ENCODE peak calls at places on chromosome 18, in ten cellular contexts. One of them, this sample, is unnamed.
A peak's percentile ranks its signal among the peaks of the same experiment; 100 is the strongest.

GRCh38 chr18:34108206-34108605 is 116.5 kb downstream of the NOL4 start:
- DNase-seq in GM23338: no peak
- DNase-seq in right lobe of liver: no peak
- DNase-seq in GM23248: no peak
- DNase-seq in testis: no peak
- DNase-seq in CD8-positive, alpha-beta T cell: no peak
- DNase-seq in ovary: no peak
- DNase-seq in spleen: no peak
- DNase-seq in transverse colon: no peak
- DNase-seq in Panc1: no peak
- DNase-seq in this sample: no peak

GRCh38 chr18:78676622-78677482 is 302.8 kb upstream of the SALL3 start:
- DNase-seq in GM23338: no peak
- DNase-seq in right lobe of liver: no peak
- DNase-seq in GM23248: no peak
- DNase-seq in testis: no peak
- DNase-seq in CD8-positive, alpha-beta T cell: no peak
- DNase-seq in ovary: no peak
- DNase-seq in spleen: peak; percentile 59
- DNase-seq in transverse colon: no peak
- DNase-seq in Panc1: no peak
- DNase-seq in this sample: no peak

GRCh38 chr18:75926811-75927210 is 499.3 kb upstream of the SMIM21 start:
- DNase-seq in GM23338: no peak
- DNase-seq in right lobe of liver: no peak
- DNase-seq in GM23248: no peak
- DNase-seq in testis: no peak
- DNase-seq in CD8-positive, alpha-beta T cell: no peak
- DNase-seq in ovary: no peak
- DNase-seq in spleen: no peak
- DNase-seq in transverse colon: no peak
- DNase-seq in Panc1: no peak
- DNase-seq in this sample: no peak

GRCh38 chr18:76923485-76924085 is 101.2 kb downstream of the ZNF236 start:
- DNase-seq in GM23338: peak; percentile 79
- DNase-seq in right lobe of liver: no peak
- DNase-seq in GM23248: peak; percentile 7
- DNase-seq in testis: peak; percentile 54
- DNase-seq in CD8-positive, alpha-beta T cell: no peak
- DNase-seq in ovary: no peak
- DNase-seq in spleen: no peak
- DNase-seq in transverse colon: peak; percentile 20
- DNase-seq in Panc1: peak; percentile 15
- DNase-seq in this sample: peak; percentile 43

GRCh38 chr18:6874316-6874715 is 144.8 kb downstream of the ARHGAP28 start:
- DNase-seq in GM23338: no peak
- DNase-seq in right lobe of liver: no peak
- DNase-seq in GM23248: peak; percentile 7
- DNase-seq in testis: no peak
- DNase-seq in CD8-positive, alpha-beta T cell: no peak
- DNase-seq in ovary: no peak
- DNase-seq in spleen: no peak
- DNase-seq in transverse colon: no peak
- DNase-seq in Panc1: no peak
- DNase-seq in this sample: no peak

GRCh38 chr18:78871631-78872030 is 108.0 kb upstream of the SALL3 start:
- DNase-seq in GM23338: no peak
- DNase-seq in right lobe of liver: no peak
- DNase-seq in GM23248: no peak
- DNase-seq in testis: no peak
- DNase-seq in CD8-positive, alpha-beta T cell: no peak
- DNase-seq in ovary: no peak
- DNase-seq in spleen: no peak
- DNase-seq in transverse colon: no peak
- DNase-seq in Panc1: no peak
- DNase-seq in this sample: no peak

GRCh38 chr18:37662099-37662498 is 96.5 kb upstream of the CELF4 start:
- DNase-seq in GM23338: no peak
- DNase-seq in right lobe of liver: no peak
- DNase-seq in GM23248: no peak
- DNase-seq in testis: no peak
- DNase-seq in CD8-positive, alpha-beta T cell: no peak
- DNase-seq in ovary: no peak
- DNase-seq in spleen: no peak
- DNase-seq in transverse colon: no peak
- DNase-seq in Panc1: no peak
- DNase-seq in this sample: no peak

GRCh38 chr18:62179213-62179612 is 7.6 kb downstream of the PIGN start:
- DNase-seq in GM23338: no peak
- DNase-seq in right lobe of liver: no peak
- DNase-seq in GM23248: no peak
- DNase-seq in testis: no peak
- DNase-seq in CD8-positive, alpha-beta T cell: no peak
- DNase-seq in ovary: no peak
- DNase-seq in spleen: no peak
- DNase-seq in transverse colon: no peak
- DNase-seq in Panc1: no peak
- DNase-seq in this sample: no peak

GRCh38 chr18:57833441-57834101 is 30.5 kb upstream of the ATP8B1 start:
- DNase-seq in GM23338: peak; percentile 13
- DNase-seq in right lobe of liver: no peak
- DNase-seq in GM23248: peak; percentile 36
- DNase-seq in testis: no peak
- DNase-seq in CD8-positive, alpha-beta T cell: no peak
- DNase-seq in ovary: no peak
- DNase-seq in spleen: no peak
- DNase-seq in transverse colon: no peak
- DNase-seq in Panc1: no peak
- DNase-seq in this sample: no peak

GRCh38 chr18:75473316-75473715 is 45.8 kb upstream of the SMIM21 start:
- DNase-seq in GM23338: no peak
- DNase-seq in right lobe of liver: no peak
- DNase-seq in GM23248: peak; percentile 24
- DNase-seq in testis: no peak
- DNase-seq in CD8-positive, alpha-beta T cell: no peak
- DNase-seq in ovary: no peak
- DNase-seq in spleen: no peak
- DNase-seq in transverse colon: no peak
- DNase-seq in Panc1: no peak
- DNase-seq in this sample: no peak

GRCh38 chr18:31702449-31702848 is 18.1 kb upstream of the B4GALT6 start:
- DNase-seq in GM23338: no peak
- DNase-seq in right lobe of liver: no peak
- DNase-seq in GM23248: no peak
- DNase-seq in testis: no peak
- DNase-seq in CD8-positive, alpha-beta T cell: no peak
- DNase-seq in ovary: no peak
- DNase-seq in spleen: no peak
- DNase-seq in transverse colon: no peak
- DNase-seq in Panc1: no peak
- DNase-seq in this sample: no peak

GRCh38 chr18:3261035-3261392 is 919 bp upstream of the MYL12B start:
- DNase-seq in GM23338: no peak
- DNase-seq in right lobe of liver: no peak
- DNase-seq in GM23248: no peak
- DNase-seq in testis: no peak
- DNase-seq in CD8-positive, alpha-beta T cell: no peak
- DNase-seq in ovary: no peak
- DNase-seq in spleen: no peak
- DNase-seq in transverse colon: no peak
- DNase-seq in Panc1: no peak
- DNase-seq in this sample: no peak
- H3K4me1 ChIP-seq in GM23338: peaks cover 14% of the 10 kb centered on the region
- H3K4me1 ChIP-seq in right lobe of liver: no peaks in the 10 kb centered on the region
- H3K4me1 ChIP-seq in GM23248: peaks cover 44% of the 10 kb centered on the region
- H3K4me1 ChIP-seq in testis: peaks cover 37% of the 10 kb centered on the region
- H3K4me1 ChIP-seq in CD8-positive, alpha-beta T cell: peaks cover 46% of the 10 kb centered on the region
- H3K4me1 ChIP-seq in ovary: peaks cover 16% of the 10 kb centered on the region
- H3K4me1 ChIP-seq in spleen: peaks cover 63% of the 10 kb centered on the region
- H3K4me1 ChIP-seq in transverse colon: peaks cover 60% of the 10 kb centered on the region
- H3K4me1 ChIP-seq in Panc1: peaks cover 45% of the 10 kb centered on the region
- H3K4me1 ChIP-seq in this sample: no peaks in the 10 kb centered on the region

GRCh38 chr18:48548404-48548771 is 9.6 kb downstream of the CTIF start:
- DNase-seq in GM23338: no peak
- DNase-seq in right lobe of liver: peak; percentile 67
- DNase-seq in GM23248: peak; percentile 90
- DNase-seq in testis: no peak
- DNase-seq in CD8-positive, alpha-beta T cell: no peak
- DNase-seq in ovary: no peak
- DNase-seq in spleen: no peak
- DNase-seq in transverse colon: no peak
- DNase-seq in Panc1: no peak
- DNase-seq in this sample: no peak
- H3K4me1 ChIP-seq in GM23338: peaks cover 49% of the 10 kb centered on the region
- H3K4me1 ChIP-seq in right lobe of liver: no peaks in the 10 kb centered on the region
- H3K4me1 ChIP-seq in GM23248: peaks cover 58% of the 10 kb centered on the region
- H3K4me1 ChIP-seq in testis: peaks cover 24% of the 10 kb centered on the region
- H3K4me1 ChIP-seq in CD8-positive, alpha-beta T cell: no peaks in the 10 kb centered on the region
- H3K4me1 ChIP-seq in ovary: peaks cover 34% of the 10 kb centered on the region
- H3K4me1 ChIP-seq in spleen: peaks cover 6% of the 10 kb centered on the region
- H3K4me1 ChIP-seq in transverse colon: peaks cover 30% of the 10 kb centered on the region
- H3K4me1 ChIP-seq in Panc1: peaks cover 25% of the 10 kb centered on the region
- H3K4me1 ChIP-seq in this sample: peaks cover 13% of the 10 kb centered on the region

DNA sequence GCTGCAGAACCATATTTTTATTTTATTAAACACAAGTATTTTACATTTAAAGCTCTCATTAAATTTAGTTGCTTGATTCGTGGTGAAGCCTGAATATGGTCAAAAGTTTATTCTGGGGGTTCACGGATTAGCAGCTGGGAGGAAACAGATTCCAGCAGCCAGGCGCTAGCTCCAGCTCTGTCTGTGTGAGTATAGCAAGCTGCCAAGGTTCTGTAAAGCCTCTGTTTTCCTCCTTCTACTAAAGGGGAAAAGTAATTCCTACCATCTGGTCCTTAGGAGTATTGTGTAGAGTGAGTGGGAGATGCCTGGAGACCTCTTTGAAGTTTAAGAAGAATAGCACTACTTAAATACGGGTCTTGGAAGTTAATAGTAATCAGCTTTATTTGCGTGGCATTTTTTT is 22.6 kb downstream of the GATA6 start:
- DNase-seq in GM23338: no peak
- DNase-seq in right lobe of liver: no peak
- DNase-seq in GM23248: no peak
- DNase-seq in testis: no peak
- DNase-seq in CD8-positive, alpha-beta T cell: no peak
- DNase-seq in ovary: no peak
- DNase-seq in spleen: no peak
- DNase-seq in transverse colon: no peak
- DNase-seq in Panc1: no peak
- DNase-seq in this sample: no peak
- H3K4me1 ChIP-seq in GM23338: peaks cover 5% of the 10 kb centered on the region
- H3K4me1 ChIP-seq in right lobe of liver: no peaks in the 10 kb centered on the region
- H3K4me1 ChIP-seq in GM23248: peaks cover 29% of the 10 kb centered on the region
- H3K4me1 ChIP-seq in testis: peaks cover 34% of the 10 kb centered on the region
- H3K4me1 ChIP-seq in CD8-positive, alpha-beta T cell: no peaks in the 10 kb centered on the region
- H3K4me1 ChIP-seq in ovary: peaks cover 18% of the 10 kb centered on the region
- H3K4me1 ChIP-seq in spleen: no peaks in the 10 kb centered on the region
- H3K4me1 ChIP-seq in transverse colon: peaks cover 75% of the 10 kb centered on the region
- H3K4me1 ChIP-seq in Panc1: no peaks in the 10 kb centered on the region
- H3K4me1 ChIP-seq in this sample: peaks cover 2% of the 10 kb centered on the region

DNA sequence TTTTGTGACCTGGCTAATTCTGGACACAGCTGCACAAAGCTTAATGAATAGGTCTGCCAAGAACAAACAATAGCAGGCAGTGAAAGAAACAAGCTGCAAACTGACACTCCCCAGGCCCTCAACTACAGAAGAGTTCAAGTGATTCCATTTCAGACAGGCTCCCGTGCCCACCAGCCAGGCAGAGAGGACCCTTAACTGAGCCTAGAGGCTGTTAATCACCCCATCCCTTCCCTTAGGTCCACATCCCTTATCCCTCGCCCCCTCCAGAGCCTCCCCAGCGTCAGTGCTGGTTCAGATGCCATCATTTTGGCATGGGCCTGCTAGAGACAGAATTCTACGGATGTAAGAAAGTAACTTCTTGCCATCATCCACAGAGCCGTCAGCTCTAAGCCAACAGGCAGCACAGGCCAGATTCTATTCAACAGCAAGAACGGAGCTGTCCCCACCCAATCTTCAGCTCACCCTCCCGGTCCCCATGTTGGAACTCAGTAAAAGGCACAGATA is 7.2 kb downstream of the CYB5A start:
- DNase-seq in GM23338: no peak
- DNase-seq in right lobe of liver: no peak
- DNase-seq in GM23248: no peak
- DNase-seq in testis: no peak
- DNase-seq in CD8-positive, alpha-beta T cell: no peak
- DNase-seq in ovary: peak; percentile 51
- DNase-seq in spleen: no peak
- DNase-seq in transverse colon: no peak
- DNase-seq in Panc1: no peak
- DNase-seq in this sample: no peak
- H3K4me1 ChIP-seq in GM23338: peaks cover 79% of the 10 kb centered on the region
- H3K4me1 ChIP-seq in right lobe of liver: peaks cover 12% of the 10 kb centered on the region
- H3K4me1 ChIP-seq in GM23248: peaks cover 16% of the 10 kb centered on the region
- H3K4me1 ChIP-seq in testis: peaks cover 40% of the 10 kb centered on the region
- H3K4me1 ChIP-seq in CD8-positive, alpha-beta T cell: peaks cover 13% of the 10 kb centered on the region
- H3K4me1 ChIP-seq in ovary: peaks cover 22% of the 10 kb centered on the region
- H3K4me1 ChIP-seq in spleen: peaks cover 28% of the 10 kb centered on the region
- H3K4me1 ChIP-seq in transverse colon: peaks cover 58% of the 10 kb centered on the region
- H3K4me1 ChIP-seq in Panc1: peaks cover 2% of the 10 kb centered on the region
- H3K4me1 ChIP-seq in this sample: peaks cover 24% of the 10 kb centered on the region

DNA sequence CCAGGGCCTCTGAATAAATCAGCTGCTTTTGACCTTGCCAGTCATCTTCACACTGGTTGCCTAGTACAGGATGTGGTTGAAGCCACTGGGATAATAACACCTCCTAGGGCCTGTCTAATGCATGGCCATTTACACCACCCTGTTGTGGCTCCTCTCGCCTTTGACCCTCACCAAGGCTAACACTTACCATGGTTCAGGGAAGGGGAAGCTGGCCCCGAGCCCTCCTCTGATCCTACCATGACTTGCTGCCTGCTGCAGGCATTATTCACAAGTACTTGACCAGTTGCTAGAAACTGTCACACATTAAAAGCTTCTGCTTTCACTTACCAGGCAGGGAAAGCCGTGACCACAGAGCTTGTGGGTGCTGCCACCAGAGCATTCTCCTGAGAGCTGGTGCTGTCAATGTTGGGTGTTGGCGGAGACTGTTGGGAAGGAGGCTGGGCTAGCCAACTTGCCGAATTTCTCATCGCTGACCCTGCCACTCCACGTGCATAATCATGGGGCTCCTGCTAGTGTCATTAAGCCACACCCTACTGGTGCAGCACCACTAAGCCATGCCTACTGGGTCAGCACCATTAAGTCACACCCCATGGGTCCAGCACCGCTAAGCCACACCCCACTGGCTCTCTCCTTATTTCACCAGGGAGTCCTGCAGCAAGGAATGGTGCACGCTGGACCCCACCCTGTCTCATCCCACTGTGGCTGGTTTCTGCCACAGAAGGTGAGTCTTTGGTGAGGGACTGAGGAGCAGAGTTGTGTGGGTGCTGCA is 47.0 kb upstream of the TTC39C start:
- DNase-seq in GM23338: no peak
- DNase-seq in right lobe of liver: no peak
- DNase-seq in GM23248: no peak
- DNase-seq in testis: no peak
- DNase-seq in CD8-positive, alpha-beta T cell: no peak
- DNase-seq in ovary: no peak
- DNase-seq in spleen: peak; percentile 82
- DNase-seq in transverse colon: no peak
- DNase-seq in Panc1: no peak
- DNase-seq in this sample: no peak
- H3K4me1 ChIP-seq in GM23338: peaks cover 19% of the 10 kb centered on the region
- H3K4me1 ChIP-seq in right lobe of liver: peaks cover 3% of the 10 kb centered on the region
- H3K4me1 ChIP-seq in GM23248: no peaks in the 10 kb centered on the region
- H3K4me1 ChIP-seq in testis: no peaks in the 10 kb centered on the region
- H3K4me1 ChIP-seq in CD8-positive, alpha-beta T cell: peaks cover 69% of the 10 kb centered on the region
- H3K4me1 ChIP-seq in ovary: no peaks in the 10 kb centered on the region
- H3K4me1 ChIP-seq in spleen: peaks cover 14% of the 10 kb centered on the region
- H3K4me1 ChIP-seq in transverse colon: peaks cover 27% of the 10 kb centered on the region
- H3K4me1 ChIP-seq in Panc1: no peaks in the 10 kb centered on the region
- H3K4me1 ChIP-seq in this sample: peaks cover 1% of the 10 kb centered on the region

GRCh38 chr18:3056311-3056710 is 43.4 kb upstream of the LPIN2 start:
- DNase-seq in GM23338: no peak
- DNase-seq in right lobe of liver: no peak
- DNase-seq in GM23248: no peak
- DNase-seq in testis: no peak
- DNase-seq in CD8-positive, alpha-beta T cell: no peak
- DNase-seq in ovary: no peak
- DNase-seq in spleen: no peak
- DNase-seq in transverse colon: no peak
- DNase-seq in Panc1: no peak
- DNase-seq in this sample: no peak
- H3K4me1 ChIP-seq in GM23338: peaks cover 5% of the 10 kb centered on the region
- H3K4me1 ChIP-seq in right lobe of liver: no peaks in the 10 kb centered on the region
- H3K4me1 ChIP-seq in GM23248: no peaks in the 10 kb centered on the region
- H3K4me1 ChIP-seq in testis: peaks cover 6% of the 10 kb centered on the region
- H3K4me1 ChIP-seq in CD8-positive, alpha-beta T cell: peaks cover 56% of the 10 kb centered on the region
- H3K4me1 ChIP-seq in ovary: no peaks in the 10 kb centered on the region
- H3K4me1 ChIP-seq in spleen: peaks cover 29% of the 10 kb centered on the region
- H3K4me1 ChIP-seq in transverse colon: peaks cover 26% of the 10 kb centered on the region
- H3K4me1 ChIP-seq in Panc1: peaks cover 28% of the 10 kb centered on the region
- H3K4me1 ChIP-seq in this sample: no peaks in the 10 kb centered on the region

This sample was measured in iPS DF 6.9.